ENCODE peak calls at places on chromosomes 6 and 20, in eight cellular contexts. One of them, this sample, is unnamed.

GRCh38 chr6:112300888-112301287 is 46.2 kb upstream of the RFPL4B start:
- DNase-seq in A549: no peak
- DNase-seq in CD8-positive, alpha-beta T cell: no peak
- DNase-seq in Peyer's patch: no peak
- DNase-seq in AG04449: no peak
- DNase-seq in hepatocyte: no peak
- DNase-seq in astrocyte of the spinal cord: no peak
- DNase-seq in astrocyte: no peak
- DNase-seq in this sample: no peak

GRCh38 chr6:142746524-142746923 is 198.5 kb downstream of the HIVEP2 start:
- DNase-seq in A549: peak; percentile 26
- DNase-seq in CD8-positive, alpha-beta T cell: peak; percentile 63
- DNase-seq in Peyer's patch: peak; percentile 62
- DNase-seq in AG04449: no peak
- DNase-seq in hepatocyte: peak; percentile 16
- DNase-seq in astrocyte of the spinal cord: peak; percentile 41
- DNase-seq in astrocyte: no peak
- DNase-seq in this sample: peak; percentile 49

GRCh38 chr20:9287826-9288225 is 218.9 kb downstream of the PLCB4 start:
- DNase-seq in A549: no peak
- DNase-seq in CD8-positive, alpha-beta T cell: no peak
- DNase-seq in Peyer's patch: no peak
- DNase-seq in AG04449: no peak
- DNase-seq in hepatocyte: no peak
- DNase-seq in astrocyte of the spinal cord: no peak
- DNase-seq in astrocyte: no peak
- DNase-seq in this sample: no peak

GRCh38 chr6:130978660-130979396 is 84.2 kb downstream of the EPB41L2 start:
- DNase-seq in A549: no peak
- DNase-seq in CD8-positive, alpha-beta T cell: no peak
- DNase-seq in Peyer's patch: no peak
- DNase-seq in AG04449: no peak
- DNase-seq in hepatocyte: no peak
- DNase-seq in astrocyte of the spinal cord: no peak
- DNase-seq in astrocyte: no peak
- DNase-seq in this sample: no peak

GRCh38 chr6:116447052-116447451 is 14.1 kb upstream of the CALHM6 start:
- DNase-seq in A549: no peak
- DNase-seq in CD8-positive, alpha-beta T cell: no peak
- DNase-seq in Peyer's patch: no peak
- DNase-seq in AG04449: no peak
- DNase-seq in hepatocyte: no peak
- DNase-seq in astrocyte of the spinal cord: no peak
- DNase-seq in astrocyte: peak; percentile 20
- DNase-seq in this sample: no peak

GRCh38 chr6:75493400-75494064 is at the start of gene FILIP1:
- DNase-seq in A549: peak; percentile 75
- DNase-seq in CD8-positive, alpha-beta T cell: no peak
- DNase-seq in Peyer's patch: no peak
- DNase-seq in AG04449: no peak
- DNase-seq in hepatocyte: peak; percentile 64
- DNase-seq in astrocyte of the spinal cord: peak; percentile 29
- DNase-seq in astrocyte: no peak
- DNase-seq in this sample: peak; percentile 75

GRCh38 chr20:57509665-57510237 is 15.2 kb downstream of the CTCFL start:
- DNase-seq in A549: peak; percentile 45
- DNase-seq in CD8-positive, alpha-beta T cell: no peak
- DNase-seq in Peyer's patch: no peak
- DNase-seq in AG04449: no peak
- DNase-seq in hepatocyte: no peak
- DNase-seq in astrocyte of the spinal cord: no peak
- DNase-seq in astrocyte: no peak
- DNase-seq in this sample: peak; percentile 77

GRCh38 chr6:121555201-121555600 is 119.8 kb downstream of the GJA1 start:
- DNase-seq in A549: no peak
- DNase-seq in CD8-positive, alpha-beta T cell: no peak
- DNase-seq in Peyer's patch: no peak
- DNase-seq in AG04449: no peak
- DNase-seq in hepatocyte: no peak
- DNase-seq in astrocyte of the spinal cord: no peak
- DNase-seq in astrocyte: no peak
- DNase-seq in this sample: no peak

GRCh38 chr6:106547053-106547414 is 82.3 kb downstream of the RTN4IP1 start:
- DNase-seq in A549: no peak
- DNase-seq in CD8-positive, alpha-beta T cell: no peak
- DNase-seq in Peyer's patch: no peak
- DNase-seq in AG04449: no peak
- DNase-seq in hepatocyte: no peak
- DNase-seq in astrocyte of the spinal cord: no peak
- DNase-seq in astrocyte: peak; percentile 59
- DNase-seq in this sample: no peak

GRCh38 chr6:168047841-168048723 is 30.9 kb downstream of the FRMD1 start:
- DNase-seq in A549: no peak
- DNase-seq in CD8-positive, alpha-beta T cell: no peak
- DNase-seq in Peyer's patch: no peak
- DNase-seq in AG04449: no peak
- DNase-seq in hepatocyte: no peak
- DNase-seq in astrocyte of the spinal cord: no peak
- DNase-seq in astrocyte: no peak
- DNase-seq in this sample: no peak

GRCh38 chr20:49431345-49431744 is 51.1 kb downstream of the KCNB1 start:
- DNase-seq in A549: peak; percentile 56
- DNase-seq in CD8-positive, alpha-beta T cell: no peak
- DNase-seq in Peyer's patch: no peak
- DNase-seq in AG04449: no peak
- DNase-seq in hepatocyte: no peak
- DNase-seq in astrocyte of the spinal cord: no peak
- DNase-seq in astrocyte: no peak
- DNase-seq in this sample: no peak

GRCh38 chr6:38367231-38367630 is 272.5 kb downstream of the BTBD9 start:
- DNase-seq in A549: no peak
- DNase-seq in CD8-positive, alpha-beta T cell: no peak
- DNase-seq in Peyer's patch: no peak
- DNase-seq in AG04449: no peak
- DNase-seq in hepatocyte: no peak
- DNase-seq in astrocyte of the spinal cord: no peak
- DNase-seq in astrocyte: no peak
- DNase-seq in this sample: no peak

GRCh38 chr20:61345656-61346055 is 93.6 kb downstream of the CDH4 start:
- DNase-seq in A549: no peak
- DNase-seq in CD8-positive, alpha-beta T cell: no peak
- DNase-seq in Peyer's patch: no peak
- DNase-seq in AG04449: no peak
- DNase-seq in hepatocyte: no peak
- DNase-seq in astrocyte of the spinal cord: no peak
- DNase-seq in astrocyte: no peak
- DNase-seq in this sample: no peak

GRCh38 chr6:106751501-106752252 is 122.3 kb downstream of the QRSL1 start:
- DNase-seq in A549: peak; percentile 43
- DNase-seq in CD8-positive, alpha-beta T cell: no peak
- DNase-seq in Peyer's patch: no peak
- DNase-seq in AG04449: no peak
- DNase-seq in hepatocyte: no peak
- DNase-seq in astrocyte of the spinal cord: no peak
- DNase-seq in astrocyte: peak; percentile 4
- DNase-seq in this sample: no peak

GRCh38 chr20:50120935-50121693 is 8.2 kb upstream of the UBE2V1 start:
- DNase-seq in A549: peak; percentile 82
- DNase-seq in CD8-positive, alpha-beta T cell: peak; percentile 77
- DNase-seq in Peyer's patch: peak; percentile 82
- DNase-seq in AG04449: no peak
- DNase-seq in hepatocyte: peak; percentile 61
- DNase-seq in astrocyte of the spinal cord: peak; percentile 52
- DNase-seq in astrocyte: no peak
- DNase-seq in this sample: peak; percentile 41

GRCh38 chr6:113271437-113271836 is 585.7 kb upstream of the MARCKS start:
- DNase-seq in A549: no peak
- DNase-seq in CD8-positive, alpha-beta T cell: no peak
- DNase-seq in Peyer's patch: no peak
- DNase-seq in AG04449: no peak
- DNase-seq in hepatocyte: no peak
- DNase-seq in astrocyte of the spinal cord: no peak
- DNase-seq in astrocyte: no peak
- DNase-seq in this sample: no peak

GRCh38 chr6:143419526-143419925 is 31.0 kb downstream of the ADAT2 start:
- DNase-seq in A549: no peak
- DNase-seq in CD8-positive, alpha-beta T cell: no peak
- DNase-seq in Peyer's patch: no peak
- DNase-seq in AG04449: no peak
- DNase-seq in hepatocyte: no peak
- DNase-seq in astrocyte of the spinal cord: no peak
- DNase-seq in astrocyte: no peak
- DNase-seq in this sample: peak; percentile 74

GRCh38 chr20:36521526-36521925 is 19.8 kb upstream of the MYL9 start:
- DNase-seq in A549: no peak
- DNase-seq in CD8-positive, alpha-beta T cell: no peak
- DNase-seq in Peyer's patch: no peak
- DNase-seq in AG04449: no peak
- DNase-seq in hepatocyte: no peak
- DNase-seq in astrocyte of the spinal cord: no peak
- DNase-seq in astrocyte: no peak
- DNase-seq in this sample: no peak

GRCh38 chr20:61924211-61924857 is 141.3 kb downstream of the TAF4 start:
- DNase-seq in A549: no peak
- DNase-seq in CD8-positive, alpha-beta T cell: no peak
- DNase-seq in Peyer's patch: no peak
- DNase-seq in AG04449: no peak
- DNase-seq in hepatocyte: no peak
- DNase-seq in astrocyte of the spinal cord: no peak
- DNase-seq in astrocyte: no peak
- DNase-seq in this sample: no peak

GRCh38 chr6:36242161-36242560 is 27.7 kb upstream of the PNPLA1 start:
- DNase-seq in A549: no peak
- DNase-seq in CD8-positive, alpha-beta T cell: no peak
- DNase-seq in Peyer's patch: no peak
- DNase-seq in AG04449: no peak
- DNase-seq in hepatocyte: no peak
- DNase-seq in astrocyte of the spinal cord: no peak
- DNase-seq in astrocyte: no peak
- DNase-seq in this sample: no peak

GRCh38 chr6:11343963-11344714 is 111.7 kb upstream of the NEDD9 start:
- DNase-seq in A549: peak; percentile 84
- DNase-seq in CD8-positive, alpha-beta T cell: no peak
- DNase-seq in Peyer's patch: peak; percentile 84
- DNase-seq in AG04449: no peak
- DNase-seq in hepatocyte: peak; percentile 72
- DNase-seq in astrocyte of the spinal cord: no peak
- DNase-seq in astrocyte: no peak
- DNase-seq in this sample: no peak

GRCh38 chr20:13422637-13423036 is 201.6 kb downstream of the ISM1 start:
- DNase-seq in A549: peak; percentile 51
- DNase-seq in CD8-positive, alpha-beta T cell: no peak
- DNase-seq in Peyer's patch: no peak
- DNase-seq in AG04449: no peak
- DNase-seq in hepatocyte: no peak
- DNase-seq in astrocyte of the spinal cord: no peak
- DNase-seq in astrocyte: no peak
- DNase-seq in this sample: no peak

GRCh38 chr20:51333446-51333845 is 209.1 kb downstream of the NFATC2 start:
- DNase-seq in A549: no peak
- DNase-seq in CD8-positive, alpha-beta T cell: no peak
- DNase-seq in Peyer's patch: no peak
- DNase-seq in AG04449: no peak
- DNase-seq in hepatocyte: no peak
- DNase-seq in astrocyte of the spinal cord: no peak
- DNase-seq in astrocyte: no peak
- DNase-seq in this sample: no peak

GRCh38 chr6:20572940-20573339 is 38.7 kb downstream of the CDKAL1 start:
- DNase-seq in A549: no peak
- DNase-seq in CD8-positive, alpha-beta T cell: no peak
- DNase-seq in Peyer's patch: no peak
- DNase-seq in AG04449: no peak
- DNase-seq in hepatocyte: peak; percentile 13
- DNase-seq in astrocyte of the spinal cord: peak; percentile 16
- DNase-seq in astrocyte: peak; percentile 36
- DNase-seq in this sample: no peak

DNA sequence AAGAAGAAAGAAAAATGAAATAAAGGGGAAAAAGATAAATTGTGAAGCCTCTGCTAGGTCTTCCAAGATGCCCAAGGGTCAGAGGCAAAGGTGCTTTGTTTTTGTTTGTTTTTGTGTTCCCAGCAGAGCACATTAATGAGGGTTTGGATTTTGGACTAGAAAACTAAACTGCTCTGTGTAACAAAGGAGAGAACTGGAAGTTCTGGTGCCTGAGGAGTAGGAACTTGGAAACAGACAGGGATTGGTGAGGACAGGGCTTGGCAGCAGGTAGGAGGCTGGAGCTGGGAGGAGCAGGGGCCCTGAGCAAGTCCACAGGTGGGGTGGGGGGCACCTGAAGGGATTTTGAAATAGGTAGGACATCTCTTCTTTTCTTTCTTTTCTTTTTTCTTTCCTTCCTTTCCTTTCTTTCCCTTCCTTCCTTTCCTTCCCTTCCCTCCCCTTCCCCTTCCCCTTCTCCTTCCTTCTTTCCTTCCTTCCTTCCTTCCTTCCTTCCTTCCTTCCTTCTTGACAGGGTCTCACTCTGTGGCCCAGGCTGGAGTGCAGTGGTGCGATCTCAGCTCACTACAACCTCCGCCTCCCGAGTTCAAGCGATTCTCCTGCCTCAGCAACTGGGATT is 15.3 kb upstream of the ABRACL start:
- DNase-seq in A549: no peak
- DNase-seq in CD8-positive, alpha-beta T cell: no peak
- DNase-seq in Peyer's patch: no peak
- DNase-seq in AG04449: no peak
- DNase-seq in hepatocyte: no peak
- DNase-seq in astrocyte of the spinal cord: no peak
- DNase-seq in astrocyte: no peak
- DNase-seq in this sample: no peak
- H3K4me3 ChIP-seq in A549: no peak overlapping the region
- H3K4me3 ChIP-seq in CD8-positive, alpha-beta T cell: no peak overlapping the region
- H3K4me3 ChIP-seq in Peyer's patch: no peak overlapping the region
- H3K4me3 ChIP-seq in AG04449: no peak overlapping the region
- H3K4me3 ChIP-seq in hepatocyte: no peak overlapping the region
- H3K4me3 ChIP-seq in astrocyte of the spinal cord: no peak overlapping the region
- H3K4me3 ChIP-seq in astrocyte: no peak overlapping the region
- H3K4me3 ChIP-seq in this sample: no peak overlapping the region

GRCh38 chr6:83183082-83183828 is 9.8 kb downstream of the PGM3 start:
- DNase-seq in A549: peak; percentile 33
- DNase-seq in CD8-positive, alpha-beta T cell: no peak
- DNase-seq in Peyer's patch: no peak
- DNase-seq in AG04449: peak; percentile 90
- DNase-seq in hepatocyte: peak; percentile 65
- DNase-seq in astrocyte of the spinal cord: peak; percentile 72
- DNase-seq in astrocyte: peak; percentile 96
- DNase-seq in this sample: no peak
- TF ChIP-seq CTCF in A549: no peak
- TF ChIP-seq CTCF in CD8-positive, alpha-beta T cell: no peak
- TF ChIP-seq CTCF in Peyer's patch: no peak
- TF ChIP-seq CTCF in AG04449: no peak
- TF ChIP-seq CTCF in hepatocyte: no peak
- TF ChIP-seq CTCF in astrocyte of the spinal cord: no peak
- TF ChIP-seq CTCF in astrocyte: no peak
- TF ChIP-seq CTCF in this sample: no peak

GRCh38 chr20:23622839-23623343 is 14.9 kb downstream of the CST3 start:
- DNase-seq in A549: peak; percentile 80
- DNase-seq in CD8-positive, alpha-beta T cell: no peak
- DNase-seq in Peyer's patch: peak; percentile 86
- DNase-seq in AG04449: peak; percentile 42
- DNase-seq in hepatocyte: peak; percentile 83
- DNase-seq in astrocyte of the spinal cord: peak; percentile 96
- DNase-seq in astrocyte: peak; percentile 81
- DNase-seq in this sample: no peak
- H3K4me3 ChIP-seq in A549: peak overlapping the region; percentile 31
- H3K4me3 ChIP-seq in CD8-positive, alpha-beta T cell: no peak overlapping the region
- H3K4me3 ChIP-seq in Peyer's patch: no peak overlapping the region
- H3K4me3 ChIP-seq in AG04449: peak overlapping the region; percentile 33
- H3K4me3 ChIP-seq in hepatocyte: no peak overlapping the region
- H3K4me3 ChIP-seq in astrocyte of the spinal cord: peak overlapping the region; percentile 28
- H3K4me3 ChIP-seq in astrocyte: peak overlapping the region; percentile 51
- H3K4me3 ChIP-seq in this sample: no peak overlapping the region

GRCh38 chr6:5446362-5447075 is 185.2 kb downstream of the FARS2 start:
- DNase-seq in A549: no peak
- DNase-seq in CD8-positive, alpha-beta T cell: no peak
- DNase-seq in Peyer's patch: no peak
- DNase-seq in AG04449: no peak
- DNase-seq in hepatocyte: no peak
- DNase-seq in astrocyte of the spinal cord: peak; percentile 47
- DNase-seq in astrocyte: no peak
- DNase-seq in this sample: no peak
- TF ChIP-seq CTCF in A549: no peak
- TF ChIP-seq CTCF in CD8-positive, alpha-beta T cell: no peak
- TF ChIP-seq CTCF in Peyer's patch: no peak
- TF ChIP-seq CTCF in AG04449: no peak
- TF ChIP-seq CTCF in hepatocyte: no peak
- TF ChIP-seq CTCF in astrocyte of the spinal cord: no peak
- TF ChIP-seq CTCF in astrocyte: no peak
- TF ChIP-seq CTCF in this sample: no peak

This sample was measured in WERI-Rb-1.